ENCODE peak calls at places on chromosomes 5 and 9, in seven cellular contexts. H is SK-N-SH, Z is HepG2, I is GM12892, L is GM12878, N is K562, K is H1. R is an unnamed sample.

GRCh38 chr9:14203366-14204056 is 110.4 kb downstream of the NFIB start:
- DNase-seq in H (peak), Z (no peak), I (no peak), L (no peak), N (no peak), K (no peak), R (no peak)

GRCh38 chr5:109688647-109688998 is 1.1 kb upstream of the MAN2A1 start:
- DNase-seq in H (no peak), Z (peak), I (no peak), L (peak), N (peak), K (peak), R (no peak)

GRCh38 chr5:102623295-102623694 is 124.5 kb upstream of the SLCO6A1 start:
- DNase-seq in H (no peak), Z (no peak), I (no peak), L (no peak), N (no peak), K (no peak), R (no peak)

GRCh38 chr9:135702002-135702721 is at the start of gene KCNT1:
- DNase-seq in H (peak), Z (no peak), I (peak), L (no peak), N (peak), K (peak), R (peak)

GRCh38 chr9:14399736-14400657 is 86.1 kb upstream of the NFIB start:
- DNase-seq in H (no peak), Z (no peak), I (no peak), L (no peak), N (no peak), K (no peak), R (no peak)

GRCh38 chr5:174801798-174802197 is 77.4 kb downstream of the MSX2 start:
- DNase-seq in H (no peak), Z (no peak), I (no peak), L (no peak), N (no peak), K (no peak), R (no peak)

GRCh38 chr5:1011226-1011631 is 2.6 kb downstream of the NKD2 start:
- DNase-seq in H (peak), Z (peak), I (peak), L (no peak), N (peak), K (peak), R (peak)

GRCh38 chr9:93258818-93259489 is 75.0 kb downstream of the WNK2 start:
- DNase-seq in H (peak), Z (no peak), I (no peak), L (no peak), N (no peak), K (peak), R (peak)

GRCh38 chr5:168401880-168402279 is 84.4 kb upstream of the RARS1 start:
- DNase-seq in H (no peak), Z (no peak), I (no peak), L (no peak), N (no peak), K (no peak), R (no peak)

GRCh38 chr5:140185409-140185808 is 10.4 kb downstream of the CYSTM1 start:
- DNase-seq in H (no peak), Z (no peak), I (no peak), L (no peak), N (no peak), K (no peak), R (no peak)

GRCh38 chr5:77990020-77990419 is 213.9 kb upstream of the TBCA start:
- DNase-seq in H (peak), Z (no peak), I (no peak), L (no peak), N (no peak), K (no peak), R (no peak)

GRCh38 chr9:85118990-85119755 is 449.6 kb downstream of the NTRK2 start:
- DNase-seq in H (no peak), Z (no peak), I (no peak), L (no peak), N (no peak), K (no peak), R (no peak)

GRCh38 chr9:75499812-75500211 is 390.7 kb upstream of the PCSK5 start:
- DNase-seq in H (no peak), Z (no peak), I (no peak), L (no peak), N (no peak), K (no peak), R (no peak)

GRCh38 chr9:114126247-114127060 is 27.4 kb upstream of the KIF12 start:
- DNase-seq in H (no peak), Z (no peak), I (no peak), L (no peak), N (no peak), K (no peak), R (no peak)

GRCh38 chr9:132411091-132411508 is 1.1 kb downstream of the CFAP77 start:
- DNase-seq in H (peak), Z (peak), I (peak), L (no peak), N (peak), K (peak), R (peak)

GRCh38 chr5:54825005-54825404 is 160.4 kb downstream of the ESM1 start:
- DNase-seq in H (no peak), Z (no peak), I (no peak), L (no peak), N (no peak), K (no peak), R (no peak)

GRCh38 chr9:124254261-124254682 is 3.5 kb upstream of the NEK6 start:
- DNase-seq in H (no peak), Z (no peak), I (peak), L (peak), N (no peak), K (no peak), R (peak)

GRCh38 chr9:88532320-88532719 is 2.7 kb upstream of the NXNL2 start:
- DNase-seq in H (no peak), Z (no peak), I (no peak), L (no peak), N (no peak), K (peak), R (no peak)

GRCh38 chr5:68189171-68189570 is 26.4 kb upstream of the PIK3R1 start:
- DNase-seq in H (no peak), Z (no peak), I (no peak), L (no peak), N (no peak), K (no peak), R (no peak)

GRCh38 chr5:28301676-28302075 is 1263.3 kb upstream of the CDH9 start:
- DNase-seq in H (no peak), Z (no peak), I (no peak), L (no peak), N (no peak), K (no peak), R (no peak)

GRCh38 chr5:147874910-147875367 is 3.6 kb upstream of the SCGB3A2 start:
- DNase-seq in H (no peak), Z (no peak), I (no peak), L (no peak), N (no peak), K (no peak), R (no peak)

GRCh38 chr5:134649163-134649916 is 755 bp downstream of the SEC24A start:
- DNase-seq in H (peak), Z (no peak), I (no peak), L (no peak), N (peak), K (no peak), R (no peak)

GRCh38 chr5:3996871-3997410 is 401.3 kb downstream of the IRX1 start:
- DNase-seq in H (no peak), Z (no peak), I (no peak), L (no peak), N (no peak), K (no peak), R (no peak)

GRCh38 chr5:31393126-31393525 is 138.8 kb downstream of the DROSHA start:
- DNase-seq in H (no peak), Z (no peak), I (no peak), L (no peak), N (no peak), K (no peak), R (no peak)

GRCh38 chr5:143148461-143149170 is 254.9 kb downstream of the NR3C1 start:
- DNase-seq in H (no peak), Z (no peak), I (no peak), L (no peak), N (no peak), K (no peak), R (no peak)
- TF ChIP-seq TAF1 in H (no peak), Z (no peak), I (no peak), L (no peak), N (no peak), K (no peak), R (no peak)

DNA sequence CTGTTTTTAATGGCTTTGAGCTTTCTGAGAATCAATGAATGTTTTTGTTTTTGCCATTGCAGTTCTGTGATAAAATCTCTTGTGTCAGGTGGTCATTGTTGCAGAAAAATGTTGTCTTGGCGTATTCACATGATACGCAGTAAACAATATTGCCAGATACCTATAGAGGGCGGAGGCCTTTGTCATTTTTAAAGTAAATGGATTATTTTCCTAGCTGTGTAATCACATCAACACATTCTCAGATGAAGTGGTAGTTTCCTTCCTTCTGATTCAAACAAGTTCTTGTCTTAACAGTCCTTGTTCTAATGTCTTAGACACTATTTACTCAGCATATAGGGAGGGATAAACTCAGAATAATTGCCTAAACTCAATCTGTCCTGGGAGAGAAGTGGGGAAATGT is 109.9 kb upstream of the DAB2 start:
- DNase-seq in H (no peak), Z (no peak), I (no peak), L (no peak), N (no peak), K (no peak), R (no peak)
- TF ChIP-seq TAF1 in H (no peak), Z (no peak), I (no peak), L (no peak), N (no peak), K (no peak), R (no peak)

GRCh38 chr9:117121331-117121730 is 293.5 kb downstream of the ASTN2 start:
- DNase-seq in H (no peak), Z (no peak), I (no peak), L (no peak), N (no peak), K (no peak), R (no peak)
- TF ChIP-seq TAF1 in H (no peak), Z (no peak), I (no peak), L (no peak), N (no peak), K (no peak), R (no peak)

GRCh38 chr9:126986506-126986951 is 71.9 kb downstream of the RALGPS1 start:
- DNase-seq in H (no peak), Z (peak), I (no peak), L (no peak), N (no peak), K (no peak), R (no peak)

GRCh38 chr9:126984969-126985368 is 70.4 kb downstream of the RALGPS1 start:
- DNase-seq in H (no peak), Z (no peak), I (no peak), L (no peak), N (no peak), K (no peak), R (no peak)

GRCh38 chr9:126988857-126989256 is 74.3 kb downstream of the RALGPS1 start:
- DNase-seq in H (no peak), Z (no peak), I (no peak), L (no peak), N (no peak), K (no peak), R (no peak)

GRCh38 chr9:126983767-126984166 is 69.2 kb downstream of the RALGPS1 start:
- DNase-seq in H (no peak), Z (no peak), I (no peak), L (no peak), N (no peak), K (no peak), R (no peak)

GRCh38 chr9:126985870-126986498 is 71.4 kb downstream of the RALGPS1 start:
- DNase-seq in H (no peak), Z (peak), I (peak), L (peak), N (no peak), K (no peak), R (peak)
- TF ChIP-seq TAF1 in H (no peak), Z (no peak), I (no peak), L (no peak), N (no peak), K (no peak), R (no peak)

GRCh38 chr5:2780421-2781171 is 29.1 kb upstream of the IRX2 start:
- DNase-seq in H (no peak), Z (no peak), I (no peak), L (no peak), N (no peak), K (no peak), R (no peak)
- TF ChIP-seq TAF1 in H (no peak), Z (no peak), I (no peak), L (no peak), N (no peak), K (no peak), R (no peak)